ENCODE peak calls at places on chromosomes 1 and 21, in four cellular contexts. One of them, this sample, is unnamed.

GRCh38 chr1:218874313-218874712 is 299.4 kb upstream of the LYPLAL1 start:
- DNase-seq in ovary: no peak
- DNase-seq in pancreas: no peak
- DNase-seq in gastrocnemius medialis: no peak
- DNase-seq in this sample: no peak

GRCh38 chr1:65514083-65514482 is 93.6 kb downstream of the LEPR start:
- DNase-seq in ovary: no peak
- DNase-seq in pancreas: no peak
- DNase-seq in gastrocnemius medialis: peak; percentile 38
- DNase-seq in this sample: peak; percentile 23

GRCh38 chr1:24438423-24438901 is 22.9 kb downstream of the NIPAL3 start:
- DNase-seq in ovary: no peak
- DNase-seq in pancreas: no peak
- DNase-seq in gastrocnemius medialis: peak; percentile 39
- DNase-seq in this sample: no peak

GRCh38 chr21:36917487-36918158 is 48.8 kb downstream of the HLCS start:
- DNase-seq in ovary: no peak
- DNase-seq in pancreas: peak; percentile 62
- DNase-seq in gastrocnemius medialis: no peak
- DNase-seq in this sample: no peak

GRCh38 chr1:60227581-60228252 is 154.1 kb upstream of the C1orf87 start:
- DNase-seq in ovary: no peak
- DNase-seq in pancreas: no peak
- DNase-seq in gastrocnemius medialis: no peak
- DNase-seq in this sample: no peak

GRCh38 chr1:11037740-11038182 is 9.3 kb downstream of the MASP2 start:
- DNase-seq in ovary: peak; percentile 91
- DNase-seq in pancreas: peak; percentile 90
- DNase-seq in gastrocnemius medialis: peak; percentile 71
- DNase-seq in this sample: peak; percentile 90

GRCh38 chr1:220880726-220881506 is 1.7 kb downstream of the HLX start:
- DNase-seq in ovary: peak; percentile 62
- DNase-seq in pancreas: peak; percentile 41
- DNase-seq in gastrocnemius medialis: peak; percentile 46
- DNase-seq in this sample: peak; percentile 80

GRCh38 chr1:38293530-38293929 is 246.9 kb upstream of the POU3F1 start:
- DNase-seq in ovary: no peak
- DNase-seq in pancreas: no peak
- DNase-seq in gastrocnemius medialis: no peak
- DNase-seq in this sample: no peak

GRCh38 chr21:32494946-32495703 is 82.6 kb downstream of the EVA1C start:
- DNase-seq in ovary: no peak
- DNase-seq in pancreas: no peak
- DNase-seq in gastrocnemius medialis: no peak
- DNase-seq in this sample: no peak

GRCh38 chr1:157460381-157460780 is 91.9 kb downstream of the FCRL5 start:
- DNase-seq in ovary: no peak
- DNase-seq in pancreas: no peak
- DNase-seq in gastrocnemius medialis: no peak
- DNase-seq in this sample: no peak
- H3K27ac ChIP-seq in ovary: no peak overlapping the region
- H3K27ac ChIP-seq in pancreas: no peak overlapping the region
- H3K27ac ChIP-seq in gastrocnemius medialis: no peak overlapping the region
- H3K27ac ChIP-seq in this sample: no peak overlapping the region

GRCh38 chr1:63917571-63918394 is 144.0 kb downstream of the ROR1 start:
- DNase-seq in ovary: no peak
- DNase-seq in pancreas: no peak
- DNase-seq in gastrocnemius medialis: no peak
- DNase-seq in this sample: no peak
- TF ChIP-seq CTCF in ovary: no peak
- TF ChIP-seq CTCF in pancreas: no peak
- TF ChIP-seq CTCF in gastrocnemius medialis: no peak
- TF ChIP-seq CTCF in this sample: peak; percentile 14

GRCh38 chr1:115076384-115076906 is 12.9 kb downstream of the TSPAN2 start:
- DNase-seq in ovary: no peak
- DNase-seq in pancreas: no peak
- DNase-seq in gastrocnemius medialis: no peak
- DNase-seq in this sample: no peak
- H3K27ac ChIP-seq in ovary: no peak overlapping the region
- H3K27ac ChIP-seq in pancreas: no peak overlapping the region
- H3K27ac ChIP-seq in gastrocnemius medialis: no peak overlapping the region
- H3K27ac ChIP-seq in this sample: peak overlapping the region; percentile 9

DNA sequence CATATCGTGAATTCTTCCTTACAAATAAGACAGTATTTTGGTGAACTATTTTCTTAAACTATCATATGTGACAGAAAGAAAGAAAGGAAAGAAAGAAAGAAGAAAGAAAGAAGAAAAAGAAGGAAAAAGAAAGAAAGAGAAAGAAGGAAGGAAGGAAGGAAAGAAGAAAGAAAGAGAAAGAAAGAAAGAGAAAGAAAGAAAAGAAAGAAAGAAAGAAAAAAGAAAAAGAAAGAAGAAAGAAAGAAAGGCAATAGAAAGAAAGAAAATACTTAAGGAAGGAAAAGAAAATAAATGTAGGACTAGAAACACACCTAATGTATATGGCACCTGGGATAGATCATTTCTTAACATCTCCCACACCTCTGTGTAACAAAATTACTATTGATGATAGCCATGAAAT is 120.4 kb downstream of the PLA2G4A start:
- DNase-seq in ovary: no peak
- DNase-seq in pancreas: no peak
- DNase-seq in gastrocnemius medialis: no peak
- DNase-seq in this sample: no peak
- TF ChIP-seq CTCF in ovary: no peak
- TF ChIP-seq CTCF in pancreas: no peak
- TF ChIP-seq CTCF in gastrocnemius medialis: no peak
- TF ChIP-seq CTCF in this sample: no peak

GRCh38 chr1:22702255-22702654 is 8.4 kb upstream of the EPHB2 start:
- DNase-seq in ovary: no peak
- DNase-seq in pancreas: no peak
- DNase-seq in gastrocnemius medialis: no peak
- DNase-seq in this sample: no peak
- H3K27ac ChIP-seq in ovary: no peak overlapping the region
- H3K27ac ChIP-seq in pancreas: no peak overlapping the region
- H3K27ac ChIP-seq in gastrocnemius medialis: no peak overlapping the region
- H3K27ac ChIP-seq in this sample: no peak overlapping the region

GRCh38 chr1:165772739-165773138 is 4.1 kb upstream of the TMCO1 start:
- DNase-seq in ovary: no peak
- DNase-seq in pancreas: no peak
- DNase-seq in gastrocnemius medialis: no peak
- DNase-seq in this sample: no peak
- TF ChIP-seq CTCF in ovary: no peak
- TF ChIP-seq CTCF in pancreas: no peak
- TF ChIP-seq CTCF in gastrocnemius medialis: no peak
- TF ChIP-seq CTCF in this sample: no peak

GRCh38 chr21:17468698-17469097 is 44.1 kb upstream of the CXADR start:
- DNase-seq in ovary: no peak
- DNase-seq in pancreas: no peak
- DNase-seq in gastrocnemius medialis: no peak
- DNase-seq in this sample: no peak

GRCh38 chr21:17469727-17470126 is 43.1 kb upstream of the CXADR start:
- DNase-seq in ovary: no peak
- DNase-seq in pancreas: no peak
- DNase-seq in gastrocnemius medialis: no peak
- DNase-seq in this sample: no peak

GRCh38 chr21:17467829-17468228 is 45.0 kb upstream of the CXADR start:
- DNase-seq in ovary: no peak
- DNase-seq in pancreas: no peak
- DNase-seq in gastrocnemius medialis: no peak
- DNase-seq in this sample: no peak

GRCh38 chr21:17466166-17466565 is 46.7 kb upstream of the CXADR start:
- DNase-seq in ovary: no peak
- DNase-seq in pancreas: no peak
- DNase-seq in gastrocnemius medialis: no peak
- DNase-seq in this sample: no peak

DNA sequence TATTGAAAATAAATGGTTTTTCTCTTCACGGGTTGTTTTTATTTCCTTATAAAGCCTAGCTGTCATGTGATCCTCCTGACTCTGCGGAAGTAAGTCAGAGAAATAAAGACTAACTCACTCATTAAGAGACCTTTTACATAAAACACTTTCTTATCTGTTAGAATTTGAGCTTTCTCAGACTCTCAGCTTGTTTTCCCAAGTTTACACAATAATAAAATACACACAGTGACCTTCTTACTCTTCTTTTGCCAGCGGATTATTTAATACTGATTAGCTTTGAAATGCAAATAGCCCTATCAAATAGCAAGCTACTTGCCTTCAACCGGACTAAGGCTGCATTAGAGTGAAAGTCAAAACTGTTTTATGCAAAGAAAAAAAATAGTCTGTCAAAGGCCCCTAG is 45.5 kb upstream of the CXADR start:
- DNase-seq in ovary: no peak
- DNase-seq in pancreas: no peak
- DNase-seq in gastrocnemius medialis: no peak
- DNase-seq in this sample: no peak
- H3K27ac ChIP-seq in ovary: no peak overlapping the region
- H3K27ac ChIP-seq in pancreas: peak overlapping the region; percentile 56
- H3K27ac ChIP-seq in gastrocnemius medialis: no peak overlapping the region
- H3K27ac ChIP-seq in this sample: no peak overlapping the region

DNA sequence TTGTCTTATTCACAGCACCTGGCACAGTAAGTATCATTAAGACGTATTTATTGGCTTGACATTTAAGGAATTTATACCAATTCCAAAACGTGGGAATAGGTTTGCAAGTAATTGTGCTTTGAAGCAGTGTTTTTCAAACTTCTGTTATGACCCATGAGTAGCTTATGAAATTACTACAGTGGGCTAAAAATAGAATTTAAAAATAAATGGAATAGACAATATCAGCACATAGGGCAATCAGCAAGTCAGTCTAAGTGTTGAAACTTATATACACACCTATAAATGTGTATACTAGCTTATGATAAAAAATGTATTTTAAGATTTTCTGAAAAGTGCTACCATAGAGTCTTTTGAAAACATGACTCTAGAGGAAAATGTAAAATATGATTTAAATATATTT is 116.6 kb downstream of the LMX1A start:
- DNase-seq in ovary: no peak
- DNase-seq in pancreas: no peak
- DNase-seq in gastrocnemius medialis: no peak
- DNase-seq in this sample: no peak
- TF ChIP-seq CTCF in ovary: no peak
- TF ChIP-seq CTCF in pancreas: no peak
- TF ChIP-seq CTCF in gastrocnemius medialis: no peak
- TF ChIP-seq CTCF in this sample: no peak

DNA sequence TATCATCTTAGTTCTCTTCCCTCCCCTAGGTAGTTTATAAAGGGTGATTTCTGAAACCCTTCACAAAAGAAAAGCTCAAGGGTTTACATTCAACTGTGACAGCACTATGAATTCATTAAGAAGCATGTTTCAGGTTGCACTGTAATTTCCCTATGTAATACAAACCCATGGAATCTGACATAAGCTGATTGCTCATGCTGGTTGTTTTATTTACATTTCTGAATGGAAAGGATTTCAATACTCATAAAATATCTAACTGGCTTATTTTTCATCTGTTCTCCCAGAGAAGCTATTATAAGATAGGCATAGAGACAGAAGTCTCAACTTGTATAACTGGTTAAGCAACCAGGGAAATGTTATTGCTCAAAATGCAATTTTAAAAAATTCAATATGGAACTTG is 20.5 kb downstream of the WNT2B start:
- DNase-seq in ovary: no peak
- DNase-seq in pancreas: no peak
- DNase-seq in gastrocnemius medialis: no peak
- DNase-seq in this sample: no peak
- H3K27ac ChIP-seq in ovary: no peak overlapping the region
- H3K27ac ChIP-seq in pancreas: no peak overlapping the region
- H3K27ac ChIP-seq in gastrocnemius medialis: no peak overlapping the region
- H3K27ac ChIP-seq in this sample: no peak overlapping the region

GRCh38 chr1:47104816-47105215 is 32.4 kb upstream of the CYP4A22 start:
- DNase-seq in ovary: no peak
- DNase-seq in pancreas: no peak
- DNase-seq in gastrocnemius medialis: no peak
- DNase-seq in this sample: no peak
- TF ChIP-seq CTCF in ovary: no peak
- TF ChIP-seq CTCF in pancreas: no peak
- TF ChIP-seq CTCF in gastrocnemius medialis: no peak
- TF ChIP-seq CTCF in this sample: no peak